ENCODE peak calls at places on chromosomes 6 and 20, in six cellular contexts. One of them, this sample, is unnamed.

GRCh38 chr20:25136643-25137559 is 55.0 kb upstream of the VSX1 start:
- DNase-seq in amygdala: peak; percentile 63
- DNase-seq in Caki2: peak; percentile 71
- DNase-seq in NCI-H774: no peak
- DNase-seq in erythroblast: no peak
- DNase-seq in coronary artery: peak; percentile 87
- DNase-seq in this sample: no peak

GRCh38 chr6:139903411-139904157 is 529.1 kb upstream of the CITED2 start:
- DNase-seq in coronary artery: no peak
- DNase-seq in Caki2: no peak
- DNase-seq in amygdala: no peak
- DNase-seq in erythroblast: no peak
- DNase-seq in NCI-H774: no peak
- DNase-seq in this sample: no peak

GRCh38 chr6:105382477-105382876 is 20.4 kb downstream of the PREP start:
- DNase-seq in NCI-H774: no peak
- DNase-seq in coronary artery: no peak
- DNase-seq in amygdala: no peak
- DNase-seq in Caki2: no peak
- DNase-seq in erythroblast: peak; percentile 62
- DNase-seq in this sample: no peak

GRCh38 chr20:62030834-62031434 is 34.7 kb downstream of the TAF4 start:
- DNase-seq in erythroblast: no peak
- DNase-seq in coronary artery: no peak
- DNase-seq in NCI-H774: no peak
- DNase-seq in Caki2: no peak
- DNase-seq in amygdala: no peak
- DNase-seq in this sample: no peak

GRCh38 chr20:64171211-64171610 is 7.0 kb downstream of the MYT1 start:
- DNase-seq in amygdala: no peak
- DNase-seq in erythroblast: no peak
- DNase-seq in NCI-H774: no peak
- DNase-seq in coronary artery: no peak
- DNase-seq in Caki2: no peak
- DNase-seq in this sample: no peak

GRCh38 chr6:31541059-31541657 is 645 bp downstream of the DDX39B start:
- DNase-seq in erythroblast: peak; percentile 79
- DNase-seq in coronary artery: no peak
- DNase-seq in amygdala: no peak
- DNase-seq in NCI-H774: no peak
- DNase-seq in Caki2: peak; percentile 71
- DNase-seq in this sample: no peak

GRCh38 chr6:156511051-156511450 is 266.1 kb upstream of the ARID1B start:
- DNase-seq in amygdala: no peak
- DNase-seq in Caki2: no peak
- DNase-seq in coronary artery: no peak
- DNase-seq in erythroblast: no peak
- DNase-seq in NCI-H774: no peak
- DNase-seq in this sample: no peak

GRCh38 chr6:35181313-35181932 is 32.3 kb upstream of the SCUBE3 start:
- DNase-seq in amygdala: no peak
- DNase-seq in NCI-H774: no peak
- DNase-seq in erythroblast: no peak
- DNase-seq in coronary artery: no peak
- DNase-seq in Caki2: peak; percentile 12
- DNase-seq in this sample: no peak

GRCh38 chr20:32448306-32449056 is 90.3 kb downstream of the ASXL1 start:
- DNase-seq in coronary artery: no peak
- DNase-seq in amygdala: no peak
- DNase-seq in Caki2: no peak
- DNase-seq in NCI-H774: no peak
- DNase-seq in erythroblast: no peak
- DNase-seq in this sample: no peak

GRCh38 chr20:62795023-62795761 is 1.1 kb upstream of the MRGBP start:
- DNase-seq in erythroblast: peak; percentile 74
- DNase-seq in Caki2: peak; percentile 71
- DNase-seq in coronary artery: no peak
- DNase-seq in amygdala: peak; percentile 22
- DNase-seq in NCI-H774: no peak
- DNase-seq in this sample: no peak

GRCh38 chr6:126542052-126542451 is 202.1 kb downstream of the CENPW start:
- DNase-seq in erythroblast: no peak
- DNase-seq in NCI-H774: no peak
- DNase-seq in amygdala: no peak
- DNase-seq in Caki2: no peak
- DNase-seq in coronary artery: no peak
- DNase-seq in this sample: no peak

GRCh38 chr20:45630366-45630765 is 718 bp downstream of the WFDC9 start:
- DNase-seq in erythroblast: no peak
- DNase-seq in coronary artery: no peak
- DNase-seq in NCI-H774: no peak
- DNase-seq in Caki2: no peak
- DNase-seq in amygdala: no peak
- DNase-seq in this sample: no peak

GRCh38 chr20:48359692-48360337 is 468.0 kb downstream of the PREX1 start:
- DNase-seq in coronary artery: no peak
- DNase-seq in erythroblast: no peak
- DNase-seq in amygdala: no peak
- DNase-seq in Caki2: peak; percentile 27
- DNase-seq in NCI-H774: no peak
- DNase-seq in this sample: no peak

GRCh38 chr20:64254571-64255360 is 782 bp upstream of the PCMTD2 start:
- DNase-seq in NCI-H774: no peak
- DNase-seq in Caki2: no peak
- DNase-seq in coronary artery: no peak
- DNase-seq in erythroblast: no peak
- DNase-seq in amygdala: no peak
- DNase-seq in this sample: peak; percentile 86

GRCh38 chr6:148893481-148893880 is 146.7 kb downstream of the UST start:
- DNase-seq in NCI-H774: no peak
- DNase-seq in amygdala: no peak
- DNase-seq in Caki2: no peak
- DNase-seq in coronary artery: no peak
- DNase-seq in erythroblast: no peak
- DNase-seq in this sample: no peak

GRCh38 chr6:101110814-101111213 is 229.7 kb upstream of the ASCC3 start:
- DNase-seq in erythroblast: no peak
- DNase-seq in NCI-H774: no peak
- DNase-seq in Caki2: no peak
- DNase-seq in amygdala: no peak
- DNase-seq in coronary artery: no peak
- DNase-seq in this sample: no peak

GRCh38 chr6:156410649-156411048 is 366.5 kb upstream of the ARID1B start:
- DNase-seq in erythroblast: no peak
- DNase-seq in amygdala: no peak
- DNase-seq in Caki2: no peak
- DNase-seq in NCI-H774: no peak
- DNase-seq in coronary artery: no peak
- DNase-seq in this sample: no peak

GRCh38 chr20:2695206-2695983 is 2.8 kb downstream of the EBF4 start:
- DNase-seq in NCI-H774: no peak
- DNase-seq in amygdala: no peak
- DNase-seq in erythroblast: no peak
- DNase-seq in coronary artery: no peak
- DNase-seq in Caki2: no peak
- DNase-seq in this sample: no peak

GRCh38 chr20:62576815-62577214 is 65.5 kb upstream of the SLCO4A1 start:
- DNase-seq in Caki2: peak; percentile 29
- DNase-seq in amygdala: no peak
- DNase-seq in erythroblast: peak; percentile 25
- DNase-seq in coronary artery: no peak
- DNase-seq in NCI-H774: no peak
- DNase-seq in this sample: no peak

GRCh38 chr6:169802790-169803189 is 51.4 kb downstream of the ERMARD start:
- DNase-seq in amygdala: no peak
- DNase-seq in NCI-H774: no peak
- DNase-seq in coronary artery: no peak
- DNase-seq in erythroblast: no peak
- DNase-seq in Caki2: no peak
- DNase-seq in this sample: no peak

GRCh38 chr6:121826156-121826810 is 390.8 kb downstream of the GJA1 start:
- DNase-seq in coronary artery: no peak
- DNase-seq in NCI-H774: no peak
- DNase-seq in erythroblast: no peak
- DNase-seq in amygdala: no peak
- DNase-seq in Caki2: peak; percentile 29
- DNase-seq in this sample: no peak

GRCh38 chr6:24766685-24767462 is 7.9 kb upstream of the GMNN start:
- DNase-seq in Caki2: peak; percentile 30
- DNase-seq in erythroblast: peak; percentile 30
- DNase-seq in coronary artery: no peak
- DNase-seq in NCI-H774: peak; percentile 9
- DNase-seq in amygdala: no peak
- DNase-seq in this sample: no peak

GRCh38 chr6:45293306-45293705 is 34.8 kb upstream of the RUNX2 start:
- DNase-seq in coronary artery: no peak
- DNase-seq in NCI-H774: no peak
- DNase-seq in Caki2: no peak
- DNase-seq in erythroblast: no peak
- DNase-seq in amygdala: no peak
- DNase-seq in this sample: no peak

GRCh38 chr6:147570681-147571080 is 62.2 kb downstream of the SAMD5 start:
- DNase-seq in erythroblast: no peak
- DNase-seq in NCI-H774: no peak
- DNase-seq in amygdala: no peak
- DNase-seq in Caki2: no peak
- DNase-seq in coronary artery: no peak
- DNase-seq in this sample: no peak

GRCh38 chr6:4567141-4567540 is 209.1 kb upstream of the CDYL start:
- DNase-seq in NCI-H774: no peak
- DNase-seq in amygdala: no peak
- DNase-seq in erythroblast: no peak
- DNase-seq in Caki2: no peak
- DNase-seq in coronary artery: no peak
- DNase-seq in this sample: no peak

GRCh38 chr6:164398647-164399046 is 910.8 kb downstream of the C6orf118 start:
- DNase-seq in Caki2: no peak
- DNase-seq in erythroblast: no peak
- DNase-seq in NCI-H774: no peak
- DNase-seq in coronary artery: no peak
- DNase-seq in amygdala: no peak
- DNase-seq in this sample: no peak

GRCh38 chr20:45445805-45446562 is 23.6 kb upstream of the WFDC2 start:
- DNase-seq in erythroblast: peak; percentile 37
- DNase-seq in Caki2: peak; percentile 33
- DNase-seq in amygdala: no peak
- DNase-seq in NCI-H774: peak; percentile 5
- DNase-seq in coronary artery: no peak
- DNase-seq in this sample: no peak